ENCODE peak calls at places on chromosomes 12 and 14, in six cellular contexts. E, A, T, Z, U and P are unnamed samples.

GRCh38 chr12:53645191-53645590 is 19.0 kb upstream of the ATF7 start:
- DNase-seq in Z (no peak), T (no peak), E (no peak), U (no peak), A (no peak), P (no peak)

GRCh38 chr12:16359512-16360491 is 12.4 kb downstream of the MGST1 start:
- DNase-seq in E (peak; percentile 82), A (peak; percentile 82), Z (no peak), U (peak; percentile 53), T (peak; percentile 65), P (peak; percentile 68)

GRCh38 chr12:25682421-25682820 is 129.3 kb upstream of the LMNTD1 start:
- DNase-seq in U (no peak), Z (no peak), A (no peak), T (no peak), E (no peak), P (no peak)

GRCh38 chr12:15751741-15752140 is 37.4 kb downstream of the EPS8 start:
- DNase-seq in A (no peak), T (no peak), U (no peak), Z (no peak), E (no peak), P (no peak)

GRCh38 chr12:23333938-23334337 is 615.5 kb downstream of the SOX5 start:
- DNase-seq in E (no peak), Z (no peak), U (no peak), T (no peak), A (no peak), P (no peak)

GRCh38 chr12:122951979-122952892 is 14.0 kb downstream of the ABCB9 start:
- DNase-seq in Z (peak; percentile 93), E (peak; percentile 83), A (peak; percentile 84), T (peak; percentile 80), U (peak; percentile 77), P (peak; percentile 83)

GRCh38 chr12:4996714-4997113 is 47.0 kb upstream of the KCNA5 start:
- DNase-seq in A (no peak), U (no peak), E (no peak), Z (no peak), T (no peak), P (no peak)

GRCh38 chr14:21880918-21881317 is 207.3 kb upstream of the OR4E1 start:
- DNase-seq in A (no peak), E (no peak), Z (no peak), U (no peak), T (no peak), P (no peak)

GRCh38 chr12:96197503-96198272 is 3.5 kb downstream of the ELK3 start:
- DNase-seq in T (no peak), E (no peak), U (no peak), Z (no peak), A (no peak), P (no peak)

GRCh38 chr14:36068777-36069534 is 107.6 kb downstream of the PTCSC3 start:
- DNase-seq in E (no peak), Z (no peak), A (no peak), U (peak; percentile 30), T (no peak), P (no peak)

GRCh38 chr12:130337476-130338303 is at the start of gene PIWIL1:
- DNase-seq in A (no peak), T (no peak), Z (no peak), E (no peak), U (no peak), P (no peak)

GRCh38 chr14:63964063-63964462 is 111.3 kb downstream of the SYNE2 start:
- DNase-seq in T (no peak), A (no peak), E (no peak), U (peak; percentile 71), Z (no peak), P (peak; percentile 48)

GRCh38 chr12:3336606-3337311 is 154.2 kb upstream of the PRMT8 start:
- DNase-seq in U (no peak), E (peak; percentile 21), T (no peak), Z (no peak), A (peak; percentile 57), P (no peak)

GRCh38 chr14:103273847-103274615 is 60.0 kb upstream of the EIF5 start:
- DNase-seq in U (peak; percentile 17), Z (no peak), E (no peak), A (no peak), T (no peak), P (no peak)

GRCh38 chr12:95216704-95217376 is 427 bp downstream of the FGD6 start:
- DNase-seq in E (no peak), U (no peak), A (no peak), T (no peak), Z (peak; percentile 92), P (no peak)

GRCh38 chr12:8698132-8698829 is 490 bp downstream of the RIMKLB start:
- DNase-seq in E (peak; percentile 85), A (peak; percentile 91), U (peak; percentile 71), T (peak; percentile 78), Z (no peak), P (peak; percentile 65)

GRCh38 chr12:69007166-69007857 is 74.3 kb upstream of the CPM start:
- DNase-seq in T (peak; percentile 75), E (no peak), U (peak; percentile 35), Z (peak; percentile 90), A (peak; percentile 73), P (no peak)

GRCh38 chr14:99514552-99515300 is 33.5 kb downstream of the CCNK start:
- DNase-seq in E (no peak), A (no peak), U (no peak), Z (no peak), T (no peak), P (no peak)

GRCh38 chr14:54106802-54107377 is 150.3 kb upstream of the BMP4 start:
- DNase-seq in U (peak; percentile 66), A (peak; percentile 24), E (no peak), T (peak; percentile 4), Z (no peak), P (no peak)

GRCh38 chr14:54108481-54109471 is 152.2 kb upstream of the BMP4 start:
- DNase-seq in A (no peak), Z (no peak), U (no peak), T (no peak), E (no peak), P (no peak)

GRCh38 chr14:54105898-54106297 is 149.3 kb upstream of the BMP4 start:
- DNase-seq in T (no peak), E (no peak), Z (no peak), U (peak; percentile 63), A (no peak), P (no peak)

GRCh38 chr14:54105406-54105805 is 148.8 kb upstream of the BMP4 start:
- DNase-seq in Z (no peak), A (no peak), E (no peak), T (no peak), U (no peak), P (no peak)

DNA sequence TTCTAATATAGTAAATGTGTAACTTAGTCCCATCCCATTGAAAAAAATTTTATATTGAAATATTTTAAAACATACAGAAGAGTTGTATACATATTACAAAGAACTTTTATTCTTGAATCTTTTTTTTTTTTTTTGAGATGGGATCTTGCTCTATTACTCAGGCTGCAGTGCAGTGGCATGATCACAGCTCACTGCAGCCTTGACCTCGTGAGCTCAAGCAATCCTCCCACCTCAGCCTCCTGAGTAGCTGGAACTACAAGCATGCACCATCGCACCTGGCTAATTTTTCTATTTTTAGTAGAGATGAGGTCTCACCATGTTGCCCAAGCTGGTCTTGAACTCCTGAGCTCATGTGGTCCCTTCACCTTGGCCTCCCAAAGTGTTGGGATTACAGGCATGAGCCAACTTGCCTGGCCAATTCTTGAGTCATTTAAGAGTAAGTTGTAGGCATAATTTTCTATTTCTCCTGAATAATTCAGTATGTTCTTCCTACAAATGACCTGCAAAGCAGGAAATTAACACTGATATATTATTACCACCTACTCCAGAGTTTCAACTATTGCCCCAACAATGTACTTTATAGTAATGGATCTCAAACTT is 153.0 kb upstream of the BMP4 start:
- DNase-seq in U (no peak), A (no peak), E (no peak), T (no peak), Z (no peak), P (no peak)
- H3K4me1 ChIP-seq in U (peaks cover 30% of the 10 kb centered on the region), A (no peaks in the 10 kb centered on the region), E (no peaks in the 10 kb centered on the region), T (no peaks in the 10 kb centered on the region), Z (no peaks in the 10 kb centered on the region), P (peaks cover 2% of the 10 kb centered on the region)

DNA sequence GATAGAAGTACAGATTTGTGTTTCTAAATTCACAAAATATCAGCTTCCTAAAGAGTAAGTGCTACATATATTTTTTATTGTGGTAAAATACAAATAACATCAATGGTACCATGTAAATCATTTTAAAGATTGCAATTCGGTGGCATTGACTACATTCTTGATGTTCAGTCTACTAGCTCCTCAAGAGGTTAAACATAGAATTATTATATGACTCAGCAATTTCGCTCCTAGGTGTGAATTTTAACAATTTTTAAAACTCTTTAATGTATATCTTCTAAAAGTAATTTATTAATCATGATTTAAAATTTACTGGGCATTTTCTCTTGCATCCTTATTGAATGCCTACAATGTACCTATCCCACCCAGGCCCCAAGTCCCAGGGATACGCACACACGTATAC is 29.8 kb upstream of the OAS1 start:
- DNase-seq in E (no peak), Z (no peak), U (no peak), A (no peak), T (no peak), P (no peak)
- H3K27ac ChIP-seq in E (no peak overlapping the region), Z (no peak overlapping the region), U (no peak overlapping the region), A (no peak overlapping the region), T (no peak overlapping the region), P (no peak overlapping the region)

GRCh38 chr12:102093319-102093718 is 26.6 kb downstream of the NUP37 start:
- DNase-seq in T (no peak), U (no peak), Z (no peak), A (no peak), E (no peak), P (no peak)

GRCh38 chr12:102096855-102097254 is 23.1 kb downstream of the NUP37 start:
- DNase-seq in E (no peak), Z (no peak), U (no peak), A (no peak), T (no peak), P (no peak)

DNA sequence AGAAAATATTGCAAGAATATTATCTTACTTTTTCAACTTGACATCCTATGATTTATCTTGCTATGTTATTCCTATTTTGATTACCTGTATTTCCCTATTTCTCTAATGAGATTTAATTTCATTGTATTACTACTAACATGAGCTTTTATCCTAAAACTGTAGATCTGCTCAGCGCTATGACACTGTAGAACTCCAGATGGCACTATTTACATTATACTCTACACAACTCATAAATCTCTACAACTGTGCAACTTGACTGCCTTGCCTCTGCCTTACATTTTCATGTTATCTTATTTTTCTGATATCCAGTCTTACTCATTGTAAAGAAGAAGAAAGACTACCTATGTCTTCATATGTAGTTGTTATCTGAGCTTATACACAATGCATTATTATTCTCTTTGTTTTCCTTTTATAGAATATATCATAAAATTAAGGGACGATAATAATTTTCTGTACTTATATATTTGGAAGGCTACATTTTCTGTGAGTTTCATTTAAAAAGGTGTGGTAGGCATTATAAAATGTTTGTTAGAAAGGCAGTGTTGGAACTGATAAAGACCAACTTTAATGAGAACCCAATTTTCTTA is 24.1 kb downstream of the NUP37 start:
- DNase-seq in A (peak; percentile 5), Z (no peak), T (peak; percentile 15), E (no peak), U (no peak), P (no peak)
- TF ChIP-seq CTCF in A (peak; percentile 45), Z (peak; percentile 11), T (peak; percentile 62), E (peak; percentile 35), U (no peak), P (peak; percentile 33)

GRCh38 chr14:101879212-101880015 is 85.0 kb upstream of the DYNC1H1 start:
- DNase-seq in U (no peak), T (no peak), Z (no peak), E (no peak), A (no peak), P (no peak)
- H3K4me1 ChIP-seq in U (no peaks in the 10 kb centered on the region), T (no peaks in the 10 kb centered on the region), Z (peaks cover 55% of the 10 kb centered on the region), E (peaks cover 8% of the 10 kb centered on the region), A (no peaks in the 10 kb centered on the region), P (no peaks in the 10 kb centered on the region)